ENCODE peak calls at places on chromosome 16, in four cellular contexts. J, Z, G and Y are unnamed samples.

GRCh38 chr16:8882725-8883377 is 700 bp downstream of the LITAFD start:
- DNase-seq in J (no peak), Z (no peak), G (no peak), Y (no peak)

GRCh38 chr16:35452471-35452870 is 1993.1 kb downstream of the TP53TG3F start:
- DNase-seq in J (no peak), Z (no peak), G (no peak), Y (no peak)

GRCh38 chr16:46743232-46743719 is 4.9 kb downstream of the MYLK3 start:
- DNase-seq in J (no peak), Z (no peak), G (peak), Y (peak)

GRCh38 chr16:48501516-48502377 is 108.2 kb downstream of the N4BP1 start:
- DNase-seq in J (no peak), Z (no peak), G (no peak), Y (peak)

GRCh38 chr16:35391328-35391727 is 1931.9 kb downstream of the TP53TG3F start:
- DNase-seq in J (peak), Z (no peak), G (peak), Y (peak)

GRCh38 chr16:8935989-8936388 is 27.7 kb downstream of the USP7 start:
- DNase-seq in J (peak), Z (no peak), G (peak), Y (peak)

GRCh38 chr16:69880640-69881133 is 70.4 kb upstream of the CLEC18A start:
- DNase-seq in J (no peak), Z (no peak), G (no peak), Y (no peak)

GRCh38 chr16:46673320-46674013 is 15.5 kb downstream of the VPS35 start:
- DNase-seq in J (peak), Z (peak), G (peak), Y (peak)

GRCh38 chr16:55773859-55774549 is 58.9 kb downstream of the CES1 start:
- DNase-seq in J (no peak), Z (no peak), G (no peak), Y (no peak)

GRCh38 chr16:65740716-65741115 is 618.9 kb upstream of the CDH11 start:
- DNase-seq in J (no peak), Z (no peak), G (no peak), Y (no peak)

GRCh38 chr16:10180042-10180770 is 2.0 kb downstream of the GRIN2A start:
- DNase-seq in J (no peak), Z (no peak), G (no peak), Y (no peak)

GRCh38 chr16:919658-920631 is 50.8 kb downstream of the LMF1 start:
- DNase-seq in J (no peak), Z (no peak), G (no peak), Y (no peak)

GRCh38 chr16:89142474-89143197 is 28.9 kb upstream of the CDH15 start:
- DNase-seq in J (no peak), Z (no peak), G (no peak), Y (no peak)

GRCh38 chr16:73126453-73126853 is 78.5 kb upstream of the ZFHX3 start:
- DNase-seq in J (no peak), Z (no peak), G (peak), Y (no peak)

GRCh38 chr16:89031715-89032659 is 55.0 kb upstream of the CBFA2T3 start:
- DNase-seq in J (no peak), Z (peak), G (no peak), Y (no peak)

GRCh38 chr16:7085776-7086175 is 246.9 kb upstream of the RBFOX1 start:
- DNase-seq in J (no peak), Z (no peak), G (no peak), Y (no peak)

GRCh38 chr16:57029161-57030160 is 40.1 kb downstream of the NLRC5 start:
- DNase-seq in J (no peak), Z (no peak), G (no peak), Y (no peak)

GRCh38 chr16:66342294-66342900 is 24.1 kb upstream of the CDH5 start:
- DNase-seq in J (peak), Z (no peak), G (peak), Y (peak)

GRCh38 chr16:4058386-4058785 is 57.9 kb downstream of the ADCY9 start:
- DNase-seq in J (no peak), Z (no peak), G (no peak), Y (no peak)

GRCh38 chr16:62254847-62255246 is 218.6 kb upstream of the CDH8 start:
- DNase-seq in J (no peak), Z (no peak), G (no peak), Y (no peak)

GRCh38 chr16:26457896-26458295 is 608.8 kb upstream of the C16orf82 start:
- DNase-seq in J (no peak), Z (no peak), G (no peak), Y (no peak)

GRCh38 chr16:50509521-50510341 is 38.5 kb upstream of the NKD1 start:
- DNase-seq in J (peak), Z (no peak), G (peak), Y (peak)

GRCh38 chr16:67028555-67029248 is at the start of gene CBFB:
- DNase-seq in J (peak), Z (peak), G (peak), Y (peak)

GRCh38 chr16:12426122-12426521 is 377.6 kb downstream of the CPPED1 start:
- DNase-seq in J (no peak), Z (no peak), G (no peak), Y (peak)

GRCh38 chr16:20878682-20879147 is 21.4 kb downstream of the DCUN1D3 start:
- DNase-seq in J (no peak), Z (no peak), G (peak), Y (no peak)

GRCh38 chr16:89952049-89952448 is 3.5 kb downstream of the DEF8 start:
- DNase-seq in J (no peak), Z (no peak), G (no peak), Y (no peak)

GRCh38 chr16:89922477-89922883 is 662 bp upstream of the TUBB3 start:
- DNase-seq in J (peak), Z (no peak), G (peak), Y (peak)

GRCh38 chr16:30747799-30748633 is at the start of gene PHKG2:
- DNase-seq in J (peak), Z (peak), G (peak), Y (peak)

GRCh38 chr16:35749253-35750141 is 2290.1 kb downstream of the TP53TG3F start:
- DNase-seq in J (no peak), Z (no peak), G (no peak), Y (no peak)

GRCh38 chr16:4488486-4488967 is 12.3 kb downstream of the HMOX2 start:
- DNase-seq in J (no peak), Z (no peak), G (no peak), Y (no peak)

GRCh38 chr16:48590476-48590875 is 19.5 kb downstream of the N4BP1 start:
- DNase-seq in J (no peak), Z (no peak), G (no peak), Y (no peak)

GRCh38 chr16:90046122-90046970 is 27.1 kb upstream of the DBNDD1 start:
- DNase-seq in J (peak), Z (no peak), G (no peak), Y (peak)

GRCh38 chr16:3735541-3735940 is 18.2 kb upstream of the TRAP1 start:
- DNase-seq in J (no peak), Z (no peak), G (no peak), Y (no peak)

GRCh38 chr16:76946879-76947278 is 244.1 kb upstream of the MON1B start:
- DNase-seq in J (no peak), Z (no peak), G (peak), Y (peak)

GRCh38 chr16:72009779-72010178 is 1.2 kb downstream of the DHODH start:
- DNase-seq in J (no peak), Z (no peak), G (no peak), Y (no peak)

GRCh38 chr16:31365131-31365865 is 10.3 kb downstream of the ITGAX start:
- DNase-seq in J (no peak), Z (no peak), G (no peak), Y (no peak)

GRCh38 chr16:81711609-81712329 is 67.3 kb upstream of the PLCG2 start:
- DNase-seq in J (peak), Z (no peak), G (no peak), Y (no peak)
- TF ChIP-seq CREM in J (no peak), Z (no peak), G (no peak), Y (no peak)

DNA sequence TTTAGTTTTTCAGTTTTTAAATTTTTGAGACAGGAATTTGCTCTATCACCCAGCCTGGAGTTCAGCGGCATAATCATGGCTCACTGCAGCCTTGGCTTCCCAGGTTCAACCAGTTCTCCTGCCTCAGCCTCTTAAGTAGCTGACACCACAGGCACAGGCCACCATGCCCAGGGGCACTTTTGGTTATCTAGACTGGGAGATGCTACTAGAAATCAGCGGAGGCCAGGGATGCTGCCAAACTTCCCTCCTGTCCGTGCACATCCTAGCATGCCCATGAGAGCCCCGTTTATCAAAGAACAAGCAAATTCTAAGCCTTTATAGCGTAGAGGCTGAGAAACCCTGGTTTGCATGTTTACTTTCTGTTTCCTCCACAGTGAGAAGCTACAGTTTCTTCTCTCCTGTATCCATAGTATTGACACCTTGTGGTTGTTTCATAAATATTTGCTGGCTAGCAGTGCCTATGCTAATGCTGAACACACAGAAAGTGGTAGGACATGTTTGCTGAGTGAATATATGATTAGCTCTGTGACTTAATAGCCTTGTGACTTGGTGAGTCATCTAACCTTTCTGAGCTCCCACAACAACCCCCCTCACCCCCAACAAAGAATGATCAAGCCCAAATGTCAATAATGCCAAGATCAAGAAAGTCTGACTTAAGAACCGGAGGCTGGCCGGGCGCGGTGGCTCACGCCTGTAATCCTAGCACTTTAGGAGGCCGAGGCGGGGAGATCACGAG is 39.2 kb upstream of the MAF start:
- DNase-seq in J (no peak), Z (no peak), G (no peak), Y (no peak)
- TF ChIP-seq CREM in J (no peak), Z (no peak), G (no peak), Y (no peak)

GRCh38 chr16:19785512-19786130 is 67.5 kb downstream of the IQCK start:
- DNase-seq in J (no peak), Z (no peak), G (peak), Y (no peak)
- TF ChIP-seq CREM in J (no peak), Z (no peak), G (no peak), Y (no peak)

DNA sequence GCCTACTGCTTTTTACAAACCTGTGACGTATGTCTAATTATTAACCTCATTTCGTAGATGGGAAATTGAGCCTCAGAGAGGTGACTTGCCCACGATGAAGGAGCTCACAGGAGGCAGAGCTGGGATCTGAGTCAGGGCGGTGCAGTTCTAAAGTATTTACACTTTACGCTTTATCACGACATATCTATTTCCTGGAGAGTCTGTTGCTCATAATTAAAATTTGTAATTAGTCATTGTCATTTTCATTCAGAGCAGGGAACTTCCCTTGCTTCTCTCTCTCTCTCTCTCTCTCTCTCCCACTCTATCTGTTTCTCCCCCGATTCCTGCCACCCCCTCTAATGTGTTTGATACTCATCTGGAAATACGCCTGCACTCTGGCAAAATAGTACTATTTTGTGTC is 5.9 kb downstream of the SLC5A11 start:
- DNase-seq in J (no peak), Z (no peak), G (no peak), Y (no peak)
- TF ChIP-seq CREM in J (no peak), Z (no peak), G (no peak), Y (no peak)

DNA sequence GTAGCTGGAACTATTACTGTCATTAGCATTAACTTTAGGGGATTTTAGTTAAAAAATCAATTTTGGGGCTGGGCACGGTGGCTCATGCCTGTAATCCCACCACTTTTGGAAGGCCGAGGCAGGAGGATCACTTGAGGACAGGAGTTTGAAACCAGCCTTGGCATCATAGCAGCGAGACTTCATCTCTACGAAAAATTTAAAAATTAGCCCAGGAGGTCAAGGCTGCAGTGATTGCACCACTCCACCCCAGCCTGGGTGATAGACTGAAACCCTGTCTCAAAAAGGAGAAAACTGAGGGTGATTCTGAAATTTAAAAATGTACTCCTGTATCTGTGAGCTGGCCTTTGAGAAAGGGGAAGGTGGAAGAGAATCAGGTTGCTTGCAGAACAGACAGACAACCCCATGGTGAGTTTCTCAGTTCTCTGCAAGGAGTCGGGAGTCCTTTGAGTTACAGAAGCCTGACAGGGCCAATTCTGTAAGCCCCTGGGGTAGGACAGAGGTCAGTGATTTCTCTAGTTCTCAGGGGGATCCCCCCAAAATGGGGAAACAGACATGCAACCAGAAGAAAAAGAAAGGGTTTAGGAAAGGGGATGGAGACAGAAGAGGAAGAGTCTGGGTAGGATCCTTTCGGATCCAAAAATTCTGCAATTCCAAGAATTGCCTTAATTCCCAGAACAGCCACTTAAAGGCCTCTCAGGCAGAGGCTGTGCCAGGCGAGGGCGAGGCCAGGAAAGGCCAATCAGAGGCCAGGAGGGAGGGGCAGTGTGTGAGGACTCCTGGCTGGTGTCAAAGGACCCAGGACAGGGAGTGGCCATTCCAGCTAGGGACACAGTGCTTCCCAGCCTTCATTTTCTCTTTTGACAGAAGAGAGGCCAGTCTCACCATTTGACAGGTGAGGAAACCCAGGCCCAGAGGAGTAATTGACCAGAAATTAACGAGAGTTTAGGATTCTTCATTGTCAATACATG is 6.7 kb downstream of the NUPR1 start:
- DNase-seq in J (peak), Z (no peak), G (peak), Y (peak)
- TF ChIP-seq CREM in J (no peak), Z (no peak), G (no peak), Y (no peak)

GRCh38 chr16:81610144-81610842 is 165.7 kb downstream of the CMIP start:
- DNase-seq in J (no peak), Z (no peak), G (no peak), Y (no peak)
- TF ChIP-seq CREM in J (no peak), Z (no peak), G (no peak), Y (no peak)

GRCh38 chr16:87680272-87680644 is 78.0 kb downstream of the JPH3 start:
- DNase-seq in J (no peak), Z (no peak), G (no peak), Y (no peak)

GRCh38 chr16:87679593-87680271 is 77.4 kb downstream of the JPH3 start:
- DNase-seq in J (no peak), Z (no peak), G (no peak), Y (no peak)

GRCh38 chr16:87682852-87683399 is 80.6 kb downstream of the JPH3 start:
- DNase-seq in J (no peak), Z (no peak), G (no peak), Y (no peak)

GRCh38 chr16:87684106-87684677 is 81.6 kb downstream of the KLHDC4 start:
- DNase-seq in J (no peak), Z (no peak), G (no peak), Y (no peak)

GRCh38 chr16:87681990-87682570 is 79.8 kb downstream of the JPH3 start:
- DNase-seq in J (peak), Z (no peak), G (peak), Y (no peak)
- TF ChIP-seq CREM in J (no peak), Z (no peak), G (no peak), Y (no peak)

DNA sequence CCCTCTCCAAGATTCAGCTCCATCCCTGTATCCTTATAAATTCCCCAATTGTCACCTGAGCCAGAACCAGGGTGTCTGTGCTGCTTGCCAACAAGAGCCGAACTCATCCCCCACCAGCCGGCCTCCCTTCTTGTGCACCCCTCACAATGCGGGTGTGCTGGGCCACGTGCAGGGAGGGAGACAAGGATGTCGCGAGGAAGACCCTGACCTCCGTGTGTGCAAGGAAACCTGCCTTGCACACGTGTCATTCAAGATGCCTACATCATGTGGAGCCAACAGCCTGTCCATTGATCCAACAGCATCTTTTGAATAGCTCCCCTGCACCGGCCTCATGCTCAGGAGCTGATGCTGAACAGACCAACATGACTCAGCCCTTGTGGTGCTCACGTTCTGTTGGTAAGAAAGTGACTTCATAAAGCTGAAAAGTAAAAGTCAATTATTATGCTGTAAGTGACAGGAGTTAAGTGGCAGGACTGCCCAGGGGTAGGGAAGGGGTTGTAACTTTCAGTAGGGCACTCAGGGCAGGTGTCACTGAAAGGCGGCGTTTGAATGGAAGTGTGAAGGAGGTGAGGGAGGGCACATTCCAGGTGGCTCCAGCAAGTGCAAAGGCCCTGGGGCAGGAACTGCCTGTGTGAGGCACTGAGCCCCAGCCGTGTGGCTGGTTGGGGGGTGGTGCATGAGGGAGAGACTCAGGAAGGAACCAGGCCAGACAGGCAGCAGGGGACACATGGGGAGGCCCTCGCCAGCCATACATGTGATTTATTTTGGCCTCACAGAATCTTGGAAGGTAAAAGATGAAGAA is 302.2 kb downstream of the FOXL1 start:
- DNase-seq in J (no peak), Z (no peak), G (no peak), Y (no peak)
- TF ChIP-seq CREM in J (no peak), Z (no peak), G (no peak), Y (no peak)

GRCh38 chr16:78489072-78489471 is 389.6 kb downstream of the WWOX start:
- DNase-seq in J (no peak), Z (no peak), G (no peak), Y (no peak)

GRCh38 chr16:78490431-78490830 is 391.0 kb downstream of the WWOX start:
- DNase-seq in J (no peak), Z (no peak), G (no peak), Y (no peak)

GRCh38 chr16:78489631-78490030 is 390.2 kb downstream of the WWOX start:
- DNase-seq in J (no peak), Z (no peak), G (no peak), Y (no peak)

GRCh38 chr16:78488461-78488860 is 389.0 kb downstream of the WWOX start:
- DNase-seq in J (no peak), Z (no peak), G (no peak), Y (no peak)

DNA sequence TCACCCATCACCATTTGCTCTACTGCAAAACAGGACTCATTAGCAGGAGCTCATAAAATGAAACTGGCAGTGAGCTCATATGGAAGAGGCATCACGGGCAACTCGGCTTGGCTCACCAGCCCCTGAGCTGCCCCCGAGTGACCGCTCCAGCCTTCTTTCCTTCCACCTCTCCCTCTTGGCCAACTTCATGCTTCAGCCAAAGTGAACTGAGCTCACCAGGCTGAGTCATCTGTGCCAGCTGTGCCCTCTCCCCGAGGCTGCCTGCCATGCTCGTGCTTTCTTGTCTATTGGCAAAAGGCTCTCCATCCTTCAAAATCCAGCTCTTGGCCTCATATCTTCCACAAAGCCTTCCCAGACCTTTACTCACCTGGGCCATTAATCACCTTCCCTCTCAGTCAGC is 391.4 kb downstream of the WWOX start:
- DNase-seq in J (no peak), Z (no peak), G (no peak), Y (no peak)
- TF ChIP-seq CREM in J (no peak), Z (no peak), G (no peak), Y (no peak)

GRCh38 chr16:2482181-2483107 is 7.5 kb downstream of the TBC1D24 start:
- DNase-seq in J (no peak), Z (no peak), G (no peak), Y (peak)
- TF ChIP-seq CREM in J (no peak), Z (no peak), G (no peak), Y (no peak)